ENCODE peak calls at places on chromosomes 6 and 20, in six cellular contexts. E is gastrocnemius medialis, K is PC-3, D is GM20000, T is left lung, G is type B pancreatic cell. O is an unnamed sample.

GRCh38 chr6:150191809-150192208 is 49.0 kb downstream of the PPP1R14C start:
- DNase-seq in E (no peak), K (peak; percentile 9), D (no peak), T (no peak), G (no peak), O (no peak)

GRCh38 chr20:57655812-57656161 is 35.6 kb upstream of the ZBP1 start:
- DNase-seq in E (no peak), K (no peak), D (no peak), T (no peak), G (peak; percentile 43), O (no peak)

GRCh38 chr6:105192707-105193465 is 13.1 kb upstream of the POPDC3 start:
- DNase-seq in E (peak; percentile 6), K (peak; percentile 42), D (no peak), T (no peak), G (no peak), O (peak; percentile 75)

GRCh38 chr6:74482180-74482579 is 723.7 kb downstream of the COL12A1 start:
- DNase-seq in E (no peak), K (no peak), D (no peak), T (no peak), G (no peak), O (no peak)

GRCh38 chr20:5658897-5659296 is 91.3 kb upstream of the SHLD1 start:
- DNase-seq in E (peak; percentile 9), K (peak; percentile 12), D (peak; percentile 69), T (no peak), G (no peak), O (no peak)

GRCh38 chr6:127120787-127121636 is 2.5 kb downstream of the RSPO3 start:
- DNase-seq in E (peak; percentile 73), K (peak; percentile 64), D (peak; percentile 86), T (peak; percentile 83), G (peak; percentile 85), O (peak; percentile 32)

GRCh38 chr6:33886673-33887144 is 82.9 kb upstream of the MLN start:
- DNase-seq in E (peak; percentile 15), K (peak; percentile 48), D (no peak), T (peak; percentile 31), G (no peak), O (peak; percentile 72)

GRCh38 chr20:50251383-50251748 is 60.7 kb downstream of the CEBPB start:
- DNase-seq in E (no peak), K (no peak), D (no peak), T (no peak), G (no peak), O (no peak)

GRCh38 chr20:56630506-56631317 is 1.6 kb downstream of the TFAP2C start:
- DNase-seq in E (no peak), K (peak; percentile 78), D (peak; percentile 44), T (no peak), G (peak; percentile 74), O (no peak)

GRCh38 chr6:148451690-148452089 is 109.1 kb downstream of the SASH1 start:
- DNase-seq in E (no peak), K (no peak), D (no peak), T (no peak), G (no peak), O (no peak)

GRCh38 chr6:159360306-159360705 is 191.1 kb downstream of the FNDC1 start:
- DNase-seq in E (peak; percentile 38), K (no peak), D (no peak), T (no peak), G (no peak), O (peak; percentile 21)

GRCh38 chr6:33815854-33816253 is 12.1 kb upstream of the MLN start:
- DNase-seq in E (no peak), K (peak; percentile 36), D (peak; percentile 51), T (no peak), G (no peak), O (no peak)

GRCh38 chr6:42166444-42167141 is 6.6 kb upstream of the GUCA1A start:
- DNase-seq in E (peak; percentile 22), K (peak; percentile 94), D (peak; percentile 87), T (no peak), G (peak; percentile 83), O (no peak)

GRCh38 chr6:6025736-6026135 is 19.0 kb upstream of the NRN1 start:
- DNase-seq in E (no peak), K (no peak), D (no peak), T (no peak), G (no peak), O (no peak)
- TF ChIP-seq CTCF in E (no peak), K (no peak), D (no peak), T (no peak), G (no peak), O (no peak)

GRCh38 chr6:125219451-125219942 is 65.9 kb downstream of the TPD52L1 start:
- DNase-seq in E (no peak), K (no peak), D (no peak), T (no peak), G (no peak), O (no peak)

GRCh38 chr6:125224236-125224861 is 70.8 kb downstream of the TPD52L1 start:
- DNase-seq in E (no peak), K (no peak), D (no peak), T (no peak), G (no peak), O (no peak)

GRCh38 chr6:125222531-125223455 is 69.2 kb downstream of the TPD52L1 start:
- DNase-seq in E (no peak), K (no peak), D (no peak), T (no peak), G (no peak), O (no peak)

GRCh38 chr6:125217369-125217768 is 63.8 kb downstream of the TPD52L1 start:
- DNase-seq in E (no peak), K (no peak), D (no peak), T (no peak), G (no peak), O (no peak)

DNA sequence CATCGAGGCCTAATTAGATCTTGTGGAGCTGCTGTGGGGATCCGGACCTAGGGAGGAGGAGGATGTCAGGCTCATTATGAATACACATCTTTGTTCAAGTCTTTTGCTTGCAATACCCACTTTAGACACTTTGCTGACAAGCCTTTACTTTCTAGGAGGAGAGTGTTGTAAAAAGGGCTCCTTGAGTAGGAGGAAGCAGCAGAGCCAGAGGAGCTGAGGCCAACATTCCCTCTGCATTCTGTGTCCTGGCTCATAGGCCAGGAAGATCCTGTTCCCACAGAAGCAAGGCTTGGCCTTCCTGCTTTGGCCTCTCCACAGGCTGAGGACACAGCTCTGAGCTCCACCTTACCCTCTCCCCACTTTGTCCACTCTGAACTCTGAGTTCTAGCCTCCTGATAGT is 67.1 kb downstream of the TPD52L1 start:
- DNase-seq in E (peak; percentile 68), K (no peak), D (no peak), T (no peak), G (no peak), O (no peak)
- TF ChIP-seq CTCF in E (no peak), K (no peak), D (no peak), T (no peak), G (no peak), O (no peak)

GRCh38 chr6:144036064-144036873 is 28.2 kb upstream of the PLAGL1 start:
- DNase-seq in E (no peak), K (no peak), D (peak; percentile 45), T (peak; percentile 74), G (no peak), O (peak; percentile 24)
- TF ChIP-seq CTCF in E (no peak), K (no peak), D (no peak), T (no peak), G (no peak), O (peak; percentile 21)

GRCh38 chr20:43096471-43096870 is 93.2 kb downstream of the PTPRT start:
- DNase-seq in E (no peak), K (no peak), D (no peak), T (no peak), G (no peak), O (no peak)

DNA sequence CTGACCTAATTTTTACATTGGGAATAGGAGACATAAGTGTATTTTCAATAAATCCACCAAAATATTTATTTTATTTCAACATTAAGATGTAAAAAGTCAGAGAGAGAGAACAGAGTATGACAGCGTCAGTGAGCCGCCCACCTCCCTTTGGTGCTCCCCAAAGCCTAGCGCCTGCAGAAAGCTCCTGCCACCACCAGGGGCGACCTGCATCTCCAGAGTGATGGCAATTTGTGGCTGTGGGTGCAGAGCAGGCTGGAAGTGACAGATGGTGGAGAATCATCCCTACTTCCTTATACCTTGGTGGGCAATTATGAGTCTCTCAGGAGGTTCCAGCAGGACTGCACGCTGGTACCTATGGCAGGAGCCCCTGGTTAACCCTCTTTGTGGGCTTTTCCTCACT is 87.3 kb downstream of the PTPRT start:
- DNase-seq in E (no peak), K (no peak), D (no peak), T (no peak), G (no peak), O (no peak)
- TF ChIP-seq CTCF in E (no peak), K (no peak), D (no peak), T (no peak), G (peak; percentile 58), O (no peak)

DNA sequence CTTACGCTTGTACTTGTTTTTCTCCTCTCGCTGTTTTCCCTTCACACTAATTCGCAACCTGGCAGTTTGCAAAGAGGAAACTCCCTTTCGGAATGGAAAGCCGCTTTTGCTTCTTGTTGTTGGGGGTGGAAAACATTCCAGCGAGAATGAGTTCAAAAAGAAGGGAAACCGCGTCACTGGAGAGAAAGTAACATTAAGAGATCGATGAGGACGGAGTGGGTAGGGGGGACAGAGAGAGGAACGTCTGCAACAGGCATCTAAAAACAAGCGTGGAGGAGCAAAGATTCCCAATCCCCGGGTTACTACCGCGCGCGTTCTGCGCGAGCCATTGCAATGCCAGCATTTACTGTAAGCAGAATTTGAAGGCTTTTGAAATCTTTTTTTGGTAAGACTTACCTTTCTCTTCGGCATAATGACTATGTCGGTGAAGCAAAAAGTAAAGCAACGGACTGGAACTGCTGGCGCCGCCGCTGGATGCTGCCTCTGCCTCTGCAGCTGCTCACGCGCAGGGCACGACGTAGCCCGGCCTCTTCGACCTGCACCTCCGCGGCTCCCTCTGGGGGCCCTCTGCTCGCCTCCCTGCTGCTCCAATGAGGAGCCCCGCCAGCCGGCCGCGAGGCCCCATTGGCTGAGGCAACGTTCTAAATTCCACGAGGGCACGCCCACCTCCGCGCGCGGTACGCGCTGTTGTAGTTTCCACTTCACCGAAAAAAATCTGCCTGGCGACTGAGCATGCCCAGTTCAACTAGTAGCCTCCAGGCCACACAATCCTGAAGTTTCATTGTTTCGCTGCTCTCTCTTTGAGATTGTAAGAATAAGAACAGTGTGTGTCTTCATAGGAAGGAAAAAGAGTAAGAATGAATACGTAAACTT is at the start of gene HMGN3:
- DNase-seq in E (peak; percentile 91), K (peak; percentile 91), D (peak; percentile 89), T (peak; percentile 95), G (peak; percentile 96), O (peak; percentile 52)
- TF ChIP-seq CTCF in E (no peak), K (no peak), D (no peak), T (no peak), G (no peak), O (no peak)

GRCh38 chr20:44609511-44610312 is 27.3 kb downstream of the PKIG start:
- DNase-seq in E (peak; percentile 81), K (peak; percentile 94), D (peak; percentile 76), T (peak; percentile 93), G (peak; percentile 90), O (peak; percentile 33)

GRCh38 chr20:44609006-44609510 is 26.7 kb downstream of the PKIG start:
- DNase-seq in E (peak; percentile 55), K (no peak), D (no peak), T (no peak), G (no peak), O (no peak)

GRCh38 chr20:44613575-44613974 is 31.2 kb downstream of the PKIG start:
- DNase-seq in E (no peak), K (no peak), D (no peak), T (no peak), G (no peak), O (no peak)

GRCh38 chr20:44606725-44607441 is 24.5 kb downstream of the PKIG start:
- DNase-seq in E (no peak), K (no peak), D (no peak), T (no peak), G (no peak), O (no peak)

GRCh38 chr20:44610313-44610965 is 28.1 kb downstream of the PKIG start:
- DNase-seq in E (no peak), K (no peak), D (no peak), T (no peak), G (no peak), O (no peak)
- TF ChIP-seq CTCF in E (no peak), K (no peak), D (no peak), T (no peak), G (no peak), O (no peak)

O was measured in AG09309.